ENCODE peak calls at places on chromosomes 6 and 20, in eight cellular contexts. W, P, H, B, C, Z, L and A are unnamed samples.
A peak's percentile ranks its signal among the peaks of the same experiment; 100 is the strongest.

GRCh38 chr6:29887330-29887818 is 55.0 kb upstream of the HLA-A start:
- DNase-seq in W (peak; percentile 54), P (peak; percentile 36), H (peak; percentile 34), B (no peak), C (peak; percentile 21), Z (peak; percentile 29), L (peak; percentile 77), A (peak; percentile 42)

GRCh38 chr6:139549561-139550070 is 175.2 kb upstream of the CITED2 start:
- DNase-seq in W (no peak), P (no peak), H (no peak), B (no peak), C (no peak), Z (no peak), L (no peak), A (no peak)

GRCh38 chr6:137799950-137800568 is 67.0 kb upstream of the TNFAIP3 start:
- DNase-seq in W (no peak), P (no peak), H (peak; percentile 48), B (no peak), C (no peak), Z (peak; percentile 33), L (peak; percentile 71), A (no peak)

GRCh38 chr20:62161347-62161746 is 17.8 kb downstream of the SS18L1 start:
- DNase-seq in W (no peak), P (no peak), H (no peak), B (no peak), C (no peak), Z (no peak), L (no peak), A (no peak)

GRCh38 chr6:137044366-137045220 is at the start of gene IL20RA:
- DNase-seq in W (peak; percentile 43), P (peak; percentile 20), H (peak; percentile 57), B (no peak), C (no peak), Z (peak; percentile 30), L (no peak), A (peak; percentile 21)

GRCh38 chr6:154509421-154510143 is 903 bp downstream of the CNKSR3 start:
- DNase-seq in W (peak; percentile 37), P (peak; percentile 21), H (peak; percentile 52), B (no peak), C (no peak), Z (peak; percentile 63), L (peak; percentile 48), A (peak; percentile 35)

GRCh38 chr6:135938588-135939215 is 87.2 kb downstream of the PDE7B start:
- DNase-seq in W (peak; percentile 35), P (peak; percentile 22), H (peak; percentile 39), B (no peak), C (no peak), Z (no peak), L (no peak), A (peak; percentile 26)

GRCh38 chr6:170238741-170239565 is 51.9 kb downstream of the DLL1 start:
- DNase-seq in W (peak; percentile 9), P (no peak), H (no peak), B (no peak), C (no peak), Z (no peak), L (no peak), A (no peak)

GRCh38 chr20:16580127-16580526 is 6.9 kb upstream of the KIF16B start:
- DNase-seq in W (no peak), P (no peak), H (peak; percentile 73), B (no peak), C (no peak), Z (no peak), L (peak; percentile 40), A (no peak)

DNA sequence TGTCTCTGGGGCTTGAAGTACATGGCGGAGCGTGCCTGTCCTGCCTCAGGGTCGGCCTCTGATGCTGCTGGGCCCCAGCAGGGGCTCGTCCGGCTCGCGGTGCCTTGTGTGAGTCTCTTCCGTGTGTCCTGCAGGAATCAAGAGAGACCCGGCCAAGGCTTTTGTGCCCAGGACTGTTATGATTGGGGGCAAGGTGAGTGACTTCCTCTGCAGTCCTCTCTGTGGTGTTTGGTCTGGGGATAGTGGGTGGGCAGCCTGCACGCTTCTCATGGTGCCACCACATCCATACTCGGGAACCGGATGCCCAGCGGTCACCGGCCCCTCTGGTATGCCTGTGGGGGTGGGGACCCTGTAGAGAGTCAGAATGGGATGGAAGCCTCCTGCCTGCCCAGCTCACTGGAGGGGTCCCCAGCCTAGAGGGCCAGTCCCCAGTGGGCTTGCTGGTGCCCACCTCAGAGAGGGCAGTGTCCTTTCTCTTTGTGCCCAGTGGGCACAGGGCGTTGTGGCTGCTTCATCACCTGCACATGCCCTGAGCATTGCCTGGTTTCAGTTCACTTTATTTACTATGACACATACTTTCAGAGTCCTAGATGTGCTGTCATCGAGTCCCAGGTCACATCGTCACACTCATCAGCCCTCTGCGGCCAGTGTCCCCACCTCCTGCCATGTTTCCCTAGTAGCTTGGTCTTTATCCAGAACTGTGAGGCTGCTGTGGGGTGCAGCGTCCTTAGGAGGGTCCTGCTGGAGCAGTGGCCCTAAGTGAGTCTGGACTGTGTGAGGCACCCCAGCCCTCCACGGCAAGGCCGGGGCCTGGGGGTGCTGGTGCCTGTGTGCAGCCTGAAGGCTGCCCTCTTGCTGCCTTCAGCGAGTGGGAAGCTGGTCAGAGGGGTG is 40.7 kb downstream of the PYGB start:
- DNase-seq in W (no peak), P (peak; percentile 13), H (no peak), B (no peak), C (no peak), Z (no peak), L (no peak), A (no peak)
- H3K27ac ChIP-seq in W (no peak overlapping the region), P (peak overlapping the region; percentile 19), H (no peak overlapping the region), B (no peak overlapping the region), C (no peak overlapping the region), Z (no peak overlapping the region), L (no peak overlapping the region), A (no peak overlapping the region)

GRCh38 chr6:7809346-7809745 is 83.4 kb downstream of the BMP6 start:
- DNase-seq in W (no peak), P (no peak), H (no peak), B (no peak), C (no peak), Z (no peak), L (no peak), A (no peak)
- H3K4me1 ChIP-seq in W (no peaks in the 10 kb centered on the region), P (peaks cover 10% of the 10 kb centered on the region), H (no peaks in the 10 kb centered on the region), B (no peaks in the 10 kb centered on the region), C (no peaks in the 10 kb centered on the region), Z (no peaks in the 10 kb centered on the region), L (no peaks in the 10 kb centered on the region), A (no peaks in the 10 kb centered on the region)

DNA sequence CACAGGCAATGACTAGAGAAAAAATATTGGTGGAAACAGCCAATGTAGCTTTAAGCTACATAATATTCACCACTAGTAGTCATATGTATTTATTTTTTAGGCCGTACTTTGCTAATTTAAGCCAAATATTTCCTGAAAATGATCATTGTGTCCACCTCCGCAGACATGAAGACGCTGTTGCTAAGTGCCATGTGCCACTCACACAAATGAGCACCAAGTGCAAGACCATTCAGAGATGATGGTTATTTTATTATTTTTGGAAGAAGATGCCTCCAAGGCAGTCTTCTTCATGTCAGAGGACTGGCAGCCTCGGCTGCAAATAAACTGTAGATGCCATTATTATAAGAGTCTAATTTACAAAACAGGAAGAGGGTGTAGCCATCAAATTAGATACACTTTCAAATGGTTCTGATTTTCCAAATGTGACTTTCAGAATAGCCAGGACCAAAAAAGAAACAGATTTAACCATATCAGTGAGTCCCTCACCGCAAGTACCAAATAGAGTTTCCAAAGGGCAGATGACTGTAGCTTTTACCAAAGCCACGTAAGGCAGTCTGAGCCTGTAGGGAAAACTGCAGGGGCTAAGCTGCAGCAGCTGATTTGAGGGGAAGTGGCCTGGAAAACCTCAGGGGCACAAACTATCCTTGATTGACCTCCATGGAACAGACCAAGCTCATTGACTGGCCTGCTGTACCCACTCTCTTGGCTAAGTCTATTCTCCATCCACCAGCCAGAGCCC is 13.3 kb downstream of the CYP24A1 start:
- DNase-seq in W (no peak), P (no peak), H (no peak), B (no peak), C (no peak), Z (no peak), L (no peak), A (no peak)
- TF ChIP-seq CTCF in W (no peak), P (no peak), H (no peak), B (no peak), C (no peak), Z (no peak), L (no peak), A (no peak)

DNA sequence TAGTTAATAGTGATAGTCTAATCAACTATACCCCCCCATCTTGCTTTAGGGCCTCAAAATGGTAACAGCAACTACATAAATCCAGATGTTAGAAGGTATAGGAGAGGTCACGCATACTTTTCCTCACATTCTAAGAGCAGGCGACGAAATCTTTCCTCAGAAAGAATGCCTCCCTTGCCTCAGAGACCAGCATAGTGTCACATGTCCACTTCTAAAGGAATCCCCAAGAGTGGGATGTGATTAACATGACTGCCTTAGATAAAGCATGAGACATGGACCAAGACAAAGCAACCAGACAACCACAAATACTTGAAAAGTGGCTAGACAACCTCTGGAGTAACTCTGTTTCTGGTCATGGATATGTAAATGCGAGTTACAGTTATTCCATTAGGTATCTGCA is 710.7 kb downstream of the EYS start:
- DNase-seq in W (no peak), P (no peak), H (no peak), B (no peak), C (no peak), Z (peak; percentile 62), L (no peak), A (no peak)
- H3K27ac ChIP-seq in W (no peak overlapping the region), P (no peak overlapping the region), H (no peak overlapping the region), B (no peak overlapping the region), C (no peak overlapping the region), Z (peak overlapping the region; percentile 59), L (no peak overlapping the region), A (no peak overlapping the region)

GRCh38 chr6:129646140-129646569 is 63.8 kb downstream of the ARHGAP18 start:
- DNase-seq in W (no peak), P (no peak), H (no peak), B (no peak), C (no peak), Z (no peak), L (no peak), A (no peak)
- H3K4me1 ChIP-seq in W (peaks cover 6% of the 10 kb centered on the region), P (peaks cover 56% of the 10 kb centered on the region), H (peaks cover 8% of the 10 kb centered on the region), B (peaks cover 14% of the 10 kb centered on the region), C (no peaks in the 10 kb centered on the region), Z (peaks cover 4% of the 10 kb centered on the region), L (no peaks in the 10 kb centered on the region), A (peaks cover 31% of the 10 kb centered on the region)

DNA sequence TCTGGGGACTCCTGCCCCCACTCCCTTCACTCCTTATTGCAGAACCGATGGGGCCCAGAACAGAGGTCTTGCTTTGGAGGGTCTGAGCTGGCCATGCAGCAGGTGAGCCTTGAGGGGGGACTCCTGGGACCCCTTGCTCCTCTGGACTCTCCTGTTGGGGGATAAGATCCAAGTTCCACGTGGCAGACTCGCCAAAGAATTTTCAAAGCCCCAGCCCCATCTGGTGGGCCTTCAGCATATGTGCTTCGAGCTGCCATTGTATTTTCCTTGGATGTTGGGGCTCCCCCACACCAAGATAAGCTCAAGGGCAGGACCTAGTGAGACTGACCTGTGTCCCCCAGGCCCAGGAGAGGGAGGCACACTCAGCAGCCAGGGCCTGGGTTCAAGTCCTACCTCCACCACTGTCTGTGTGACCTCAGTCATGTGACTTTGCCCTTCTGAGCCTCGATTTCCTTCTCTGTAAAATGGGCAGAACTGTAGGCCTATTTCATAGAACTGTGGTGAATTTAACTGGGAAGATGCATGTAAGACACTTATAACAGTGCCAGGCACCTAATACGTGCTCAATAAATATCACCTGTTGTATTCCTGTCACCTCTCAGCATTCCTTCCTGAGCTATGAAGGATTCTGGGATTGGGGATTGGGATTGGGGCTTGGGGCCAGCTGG is 115.5 kb downstream of the VEGFA start:
- DNase-seq in W (no peak), P (no peak), H (peak; percentile 42), B (no peak), C (no peak), Z (no peak), L (no peak), A (no peak)
- TF ChIP-seq CTCF in W (no peak), P (no peak), H (peak; percentile 24), B (no peak), C (no peak), Z (no peak), L (no peak), A (no peak)